ENCODE peak calls at places on chromosomes 1 and 21, in eight cellular contexts. J is brain microvascular endothelial cell, N is PC-3, M is LNCaP clone FGC, I is lower leg skin, W is B cell, F is PC-9, Z is thoracic aorta. U is an unnamed sample.

GRCh38 chr1:1573843-1574720 is 581 bp downstream of the SSU72 start:
- DNase-seq in N (peak), I (peak), Z (no peak), W (peak), J (peak), F (peak), M (no peak), U (no peak)

GRCh38 chr1:177442580-177442979 is 271.8 kb downstream of the BRINP2 start:
- DNase-seq in W (no peak), N (no peak), J (no peak), F (no peak), Z (no peak), I (no peak), M (no peak), U (no peak)

GRCh38 chr1:172845371-172845770 is 186.5 kb downstream of the FASLG start:
- DNase-seq in Z (no peak), N (no peak), F (no peak), W (no peak), J (peak), I (no peak), M (no peak), U (no peak)

GRCh38 chr1:229129306-229130027 is 141.4 kb upstream of the RAB4A start:
- DNase-seq in F (no peak), Z (no peak), W (no peak), I (no peak), N (no peak), J (no peak), M (no peak), U (no peak)

GRCh38 chr1:8004803-8005573 is 21.1 kb downstream of the ERRFI1 start:
- DNase-seq in Z (peak), J (peak), M (peak), W (no peak), N (peak), I (peak), F (peak), U (peak)

GRCh38 chr1:234926574-234927311 is 201.9 kb downstream of the TOMM20 start:
- DNase-seq in F (no peak), Z (no peak), M (no peak), J (no peak), I (no peak), W (peak), N (no peak), U (no peak)

GRCh38 chr21:45322231-45322959 is 34.7 kb upstream of the POFUT2 start:
- DNase-seq in Z (no peak), N (no peak), I (no peak), F (no peak), M (no peak), J (no peak), W (peak), U (no peak)

GRCh38 chr1:92466702-92467101 is 20.0 kb downstream of the GFI1 start:
- DNase-seq in M (no peak), J (no peak), F (no peak), W (no peak), N (no peak), Z (no peak), I (no peak), U (no peak)

GRCh38 chr1:217274927-217275616 is 355.8 kb downstream of the GPATCH2 start:
- DNase-seq in F (no peak), N (peak), M (no peak), W (no peak), I (no peak), Z (no peak), J (peak), U (no peak)

GRCh38 chr1:204216236-204216635 is 2.4 kb upstream of the GOLT1A start:
- DNase-seq in N (no peak), F (no peak), M (no peak), W (no peak), Z (no peak), J (no peak), I (no peak), U (no peak)

GRCh38 chr1:231663211-231663792 is 36.7 kb downstream of the DISC1 start:
- DNase-seq in M (no peak), N (no peak), I (no peak), Z (no peak), W (no peak), J (no peak), F (peak), U (no peak)

GRCh38 chr1:202110977-202111376 is 11.7 kb upstream of the GPR37L1 start:
- DNase-seq in N (no peak), Z (no peak), W (no peak), F (no peak), M (no peak), I (no peak), J (no peak), U (no peak)

GRCh38 chr1:235108876-235109275 is 19.8 kb downstream of the TOMM20 start:
- DNase-seq in M (no peak), N (no peak), I (no peak), J (no peak), F (no peak), W (no peak), Z (no peak), U (no peak)

GRCh38 chr1:19840228-19840627 is 25.1 kb upstream of the RNF186 start:
- DNase-seq in W (no peak), F (no peak), J (no peak), I (no peak), N (no peak), Z (no peak), M (no peak), U (no peak)

GRCh38 chr1:48202030-48202752 is 20.3 kb upstream of the SLC5A9 start:
- DNase-seq in F (no peak), Z (no peak), I (peak), J (peak), N (peak), W (peak), M (peak), U (peak)

GRCh38 chr1:23895082-23895481 is 18.1 kb downstream of the CNR2 start:
- DNase-seq in M (no peak), W (no peak), N (no peak), J (no peak), I (no peak), F (no peak), Z (no peak), U (no peak)

GRCh38 chr1:210143465-210144062 is 89.0 kb upstream of the SERTAD4 start:
- DNase-seq in N (peak), W (peak), Z (peak), F (peak), J (peak), M (peak), I (peak), U (peak)

GRCh38 chr1:12014141-12014981 is 4.9 kb upstream of the MIIP start:
- DNase-seq in J (peak), W (no peak), M (no peak), F (no peak), I (no peak), N (no peak), Z (no peak), U (no peak)

GRCh38 chr1:43973981-43974442 is 748 bp upstream of the ATP6V0B start:
- DNase-seq in F (no peak), M (no peak), J (no peak), W (no peak), I (no peak), Z (no peak), N (no peak), U (no peak)

GRCh38 chr1:61743716-61744620 is 1.7 kb downstream of the PATJ start:
- DNase-seq in I (no peak), F (peak), J (peak), W (no peak), Z (no peak), M (no peak), N (no peak), U (no peak)

GRCh38 chr1:48665743-48666142 is 110.9 kb downstream of the BEND5 start:
- DNase-seq in M (no peak), I (no peak), F (no peak), N (no peak), Z (no peak), W (no peak), J (no peak), U (no peak)

GRCh38 chr1:46188295-46189030 is 9.8 kb downstream of the POMGNT1 start:
- DNase-seq in F (no peak), M (no peak), J (no peak), N (peak), Z (no peak), I (no peak), W (no peak), U (no peak)

GRCh38 chr21:35352787-35353186 is 303.7 kb upstream of the RUNX1 start:
- DNase-seq in F (no peak), Z (no peak), W (no peak), N (no peak), I (no peak), J (no peak), M (no peak), U (no peak)

GRCh38 chr1:9960705-9961562 is 17.7 kb downstream of the NMNAT1 start:
- DNase-seq in F (no peak), N (no peak), I (no peak), W (peak), J (no peak), Z (no peak), M (no peak), U (no peak)

GRCh38 chr1:102002057-102002456 is 5.3 kb upstream of the OLFM3 start:
- DNase-seq in W (no peak), M (no peak), N (no peak), J (no peak), Z (no peak), I (no peak), F (no peak), U (no peak)

GRCh38 chr1:181604482-181604881 is 121.2 kb downstream of the CACNA1E start:
- DNase-seq in M (no peak), I (no peak), Z (no peak), F (no peak), W (no peak), J (no peak), N (no peak), U (no peak)

GRCh38 chr1:96364576-96364975 is 357.0 kb upstream of the PTBP2 start:
- DNase-seq in J (no peak), N (no peak), F (no peak), I (no peak), M (no peak), W (no peak), Z (no peak), U (peak)

GRCh38 chr1:243336163-243336562 is 80.3 kb downstream of the SDCCAG8 start:
- DNase-seq in W (no peak), N (no peak), Z (no peak), F (no peak), M (no peak), I (no peak), J (no peak), U (no peak)

GRCh38 chr1:21680918-21681317 is 11.8 kb upstream of the RAP1GAP start:
- DNase-seq in Z (no peak), M (no peak), F (no peak), I (no peak), W (no peak), J (no peak), N (peak), U (no peak)

GRCh38 chr21:43827015-43827611 is 37.7 kb downstream of the RRP1 start:
- DNase-seq in Z (no peak), F (no peak), M (no peak), I (no peak), J (peak), W (no peak), N (peak), U (peak)

GRCh38 chr21:41681336-41681801 is 85.5 kb downstream of the RIPK4 start:
- DNase-seq in N (peak), W (no peak), Z (no peak), M (peak), F (peak), I (peak), J (no peak), U (no peak)

GRCh38 chr1:208231929-208232360 is 12.2 kb downstream of the PLXNA2 start:
- DNase-seq in W (no peak), Z (no peak), M (no peak), N (peak), I (no peak), F (peak), J (peak), U (peak)

GRCh38 chr1:23718482-23718881 is 24.8 kb upstream of the ELOA start:
- DNase-seq in J (peak), Z (no peak), M (no peak), F (no peak), I (no peak), W (no peak), N (peak), U (no peak)

GRCh38 chr1:236753964-236754363 is 41.1 kb upstream of the MTR start:
- DNase-seq in F (no peak), I (no peak), N (no peak), W (no peak), Z (no peak), J (no peak), M (no peak), U (no peak)

GRCh38 chr1:166840309-166841302 is 1.3 kb downstream of the POGK start:
- DNase-seq in W (peak), Z (no peak), F (no peak), N (peak), J (peak), I (no peak), M (no peak), U (no peak)

GRCh38 chr1:153679337-153680119 is 1.0 kb downstream of the NPR1 start:
- DNase-seq in F (no peak), I (no peak), Z (no peak), W (peak), M (no peak), N (no peak), J (no peak), U (no peak)

GRCh38 chr1:114597949-114598348 is 16.5 kb upstream of the BCAS2 start:
- DNase-seq in J (no peak), Z (no peak), I (no peak), W (no peak), N (peak), F (no peak), M (no peak), U (no peak)

GRCh38 chr1:26287033-26287711 is 7.3 kb downstream of the SH3BGRL3 start:
- DNase-seq in N (no peak), M (no peak), I (peak), W (peak), J (no peak), F (no peak), Z (no peak), U (no peak)

GRCh38 chr21:36747114-36747814 is 48.3 kb downstream of the SIM2 start:
- DNase-seq in M (no peak), W (no peak), J (no peak), F (no peak), N (no peak), Z (no peak), I (no peak), U (no peak)

GRCh38 chr1:5949074-5949760 is 43.0 kb downstream of the NPHP4 start:
- DNase-seq in Z (no peak), N (peak), F (no peak), J (no peak), W (no peak), I (no peak), M (peak), U (no peak)
- TF ChIP-seq CTCF in Z (no peak), N (peak), F (no peak), J (peak), W (no peak), I (no peak), M (peak), U (no peak)

GRCh38 chr1:230458509-230458908 is 32.4 kb upstream of the PGBD5 start:
- DNase-seq in N (peak), F (peak), M (no peak), W (no peak), J (no peak), Z (no peak), I (no peak), U (no peak)
- TF ChIP-seq CTCF in N (no peak), F (no peak), M (no peak), W (no peak), J (no peak), Z (no peak), I (no peak), U (no peak)

GRCh38 chr1:35192056-35192852 is 691 bp downstream of the SFPQ start:
- DNase-seq in J (peak), M (no peak), Z (peak), W (peak), F (peak), N (peak), I (peak), U (peak)
- TF ChIP-seq CTCF in J (no peak), M (peak), Z (no peak), W (no peak), F (no peak), N (no peak), I (no peak), U (no peak)

DNA sequence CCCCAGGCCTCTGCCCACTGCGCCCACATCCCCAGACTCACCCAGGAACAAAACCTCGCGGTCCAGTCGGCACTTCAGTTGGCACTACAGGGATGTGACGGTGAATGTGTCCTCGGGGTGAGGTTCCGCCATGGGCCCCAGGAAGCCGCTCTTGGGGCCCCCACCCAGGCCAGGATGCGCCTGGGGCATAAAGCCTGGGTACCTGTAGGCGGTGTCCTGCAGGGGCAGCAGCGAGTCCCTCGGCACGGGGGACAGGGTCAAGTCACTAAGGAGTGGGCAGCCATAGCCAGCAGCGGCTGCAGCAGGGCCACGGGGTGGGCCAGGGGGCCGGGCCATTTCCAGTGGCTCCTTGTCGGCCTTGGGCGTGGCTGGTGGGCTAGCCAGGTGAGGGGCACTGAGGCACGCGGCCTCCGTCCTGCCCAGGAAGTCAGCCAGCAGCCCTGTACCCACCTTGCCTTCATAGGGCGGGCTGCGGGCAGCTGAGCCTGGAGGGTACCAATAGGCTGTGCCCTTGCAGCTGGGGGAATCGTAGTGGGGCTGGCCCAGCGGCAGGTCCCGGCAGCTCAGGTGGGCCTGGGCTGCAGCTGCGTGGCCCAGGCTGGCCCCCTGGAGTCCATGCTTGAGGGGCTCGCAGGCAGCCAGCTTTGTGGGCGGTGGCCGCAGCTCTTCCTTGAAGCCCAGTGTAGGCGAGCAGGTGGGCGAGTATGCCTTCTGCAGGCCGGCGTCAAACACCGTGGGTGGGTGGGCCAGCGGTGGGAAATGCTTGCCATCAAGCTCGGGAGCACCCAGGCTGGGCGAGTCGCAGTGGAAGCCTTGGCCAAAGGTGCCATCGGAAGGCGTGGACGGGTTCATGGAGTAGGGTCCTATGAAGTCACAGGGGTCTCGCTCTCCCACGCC is 56.5 kb downstream of the AHDC1 start:
- DNase-seq in Z (no peak), W (no peak), F (no peak), I (no peak), J (no peak), N (no peak), M (no peak), U (no peak)
- TF ChIP-seq CTCF in Z (no peak), W (no peak), F (no peak), I (no peak), J (peak), N (peak), M (no peak), U (no peak)